ENCODE peak calls at places on chromosomes 16 and 17, in seven cellular contexts. M is PC-3, K is kidney, Z is IMR-90, H is GM23248, P is trophoblast cell, Y is fibroblast of lung. S is an unnamed sample.
A peak's percentile ranks its signal among the peaks of the same experiment; 100 is the strongest.

GRCh38 chr17:73645050-73645871 is 1.0 kb upstream of the SDK2 start:
- DNase-seq in M (no peak), Y (peak; percentile 59), H (peak; percentile 50), K (peak; percentile 84), P (peak; percentile 60), Z (no peak), S (peak; percentile 89)

GRCh38 chr17:16910341-16910740 is 61.6 kb downstream of the TNFRSF13B start:
- DNase-seq in Z (no peak), K (no peak), P (no peak), H (no peak), Y (no peak), M (no peak), S (peak; percentile 41)

GRCh38 chr17:66381701-66382362 is 79.4 kb downstream of the PRKCA start:
- DNase-seq in M (no peak), Y (no peak), Z (no peak), H (no peak), P (no peak), K (no peak), S (no peak)

GRCh38 chr16:16183562-16183961 is 39.7 kb downstream of the ABCC6 start:
- DNase-seq in K (peak; percentile 6), Z (no peak), Y (no peak), H (no peak), P (no peak), M (no peak), S (peak; percentile 73)

GRCh38 chr16:57623251-57624043 is 5.0 kb upstream of the ADGRG1 start:
- DNase-seq in H (peak; percentile 60), Y (peak; percentile 71), K (peak; percentile 91), P (peak; percentile 84), M (peak; percentile 90), Z (peak; percentile 52), S (peak; percentile 80)

GRCh38 chr17:82494236-82495055 is 25.1 kb upstream of the FOXK2 start:
- DNase-seq in H (peak; percentile 93), P (peak; percentile 80), M (peak; percentile 94), Y (peak; percentile 97), Z (peak; percentile 97), K (peak; percentile 94), S (peak; percentile 99)

GRCh38 chr16:75584108-75584507 is 17.9 kb downstream of the GABARAPL2 start:
- DNase-seq in K (no peak), H (no peak), P (no peak), Y (no peak), M (no peak), Z (no peak), S (no peak)

GRCh38 chr17:56045907-56046306 is 107.4 kb upstream of the ANKFN1 start:
- DNase-seq in K (no peak), Z (no peak), M (no peak), P (no peak), Y (no peak), H (no peak), S (no peak)

GRCh38 chr16:84084570-84085270 is 32.0 kb downstream of the MBTPS1 start:
- DNase-seq in P (peak; percentile 71), Z (peak; percentile 65), K (no peak), Y (peak; percentile 55), M (peak; percentile 67), H (peak; percentile 71), S (peak; percentile 93)

GRCh38 chr17:6366144-6366755 is 68.7 kb downstream of the AIPL1 start:
- DNase-seq in Y (peak; percentile 82), Z (peak; percentile 24), P (no peak), M (peak; percentile 75), K (no peak), H (peak; percentile 43), S (peak; percentile 77)

GRCh38 chr17:77371117-77371887 is 230.5 kb downstream of the SEC14L1 start:
- DNase-seq in Y (peak; percentile 81), K (peak; percentile 62), Z (peak; percentile 50), P (no peak), H (peak; percentile 71), M (no peak), S (no peak)

GRCh38 chr16:54359086-54359485 is 72.5 kb upstream of the IRX3 start:
- DNase-seq in Z (no peak), P (peak; percentile 66), K (no peak), H (no peak), M (no peak), Y (no peak), S (no peak)

GRCh38 chr16:54351171-54351570 is 64.6 kb upstream of the IRX3 start:
- DNase-seq in Y (peak; percentile 40), H (no peak), P (no peak), K (no peak), Z (no peak), M (no peak), S (no peak)

GRCh38 chr16:54356391-54356790 is 69.8 kb upstream of the IRX3 start:
- DNase-seq in K (no peak), H (no peak), Z (no peak), M (no peak), Y (peak; percentile 22), P (no peak), S (no peak)

GRCh38 chr16:54353097-54353496 is 66.5 kb upstream of the IRX3 start:
- DNase-seq in H (no peak), Y (no peak), M (no peak), K (no peak), Z (no peak), P (no peak), S (no peak)

DNA sequence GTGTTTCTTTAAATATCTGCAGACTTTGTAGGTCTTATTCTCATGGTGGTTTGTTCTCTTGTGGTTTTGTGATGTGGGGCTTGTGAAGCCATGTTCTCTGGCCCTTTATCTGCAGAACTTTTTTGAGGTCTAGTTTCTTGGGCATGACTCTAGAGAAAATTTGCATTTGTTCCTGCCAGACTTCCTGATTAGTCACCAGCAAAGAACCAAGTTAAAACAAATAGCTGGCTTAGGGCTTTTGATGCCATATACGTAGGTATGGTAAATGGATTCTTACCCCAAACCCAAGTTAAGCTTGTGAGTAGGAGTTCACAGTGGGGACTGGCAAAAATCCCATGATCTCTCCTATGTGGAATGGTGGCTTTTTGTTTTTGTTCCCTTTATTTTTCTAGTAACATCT is 68.7 kb upstream of the IRX3 start:
- DNase-seq in K (no peak), H (peak; percentile 52), Y (peak; percentile 93), M (no peak), P (no peak), Z (peak; percentile 13), S (no peak)
- H3K4me3 ChIP-seq in K (no peak overlapping the region), H (no peak overlapping the region), Y (no peak overlapping the region), M (no peak overlapping the region), P (no peak overlapping the region), Z (no peak overlapping the region), S (no peak overlapping the region)

DNA sequence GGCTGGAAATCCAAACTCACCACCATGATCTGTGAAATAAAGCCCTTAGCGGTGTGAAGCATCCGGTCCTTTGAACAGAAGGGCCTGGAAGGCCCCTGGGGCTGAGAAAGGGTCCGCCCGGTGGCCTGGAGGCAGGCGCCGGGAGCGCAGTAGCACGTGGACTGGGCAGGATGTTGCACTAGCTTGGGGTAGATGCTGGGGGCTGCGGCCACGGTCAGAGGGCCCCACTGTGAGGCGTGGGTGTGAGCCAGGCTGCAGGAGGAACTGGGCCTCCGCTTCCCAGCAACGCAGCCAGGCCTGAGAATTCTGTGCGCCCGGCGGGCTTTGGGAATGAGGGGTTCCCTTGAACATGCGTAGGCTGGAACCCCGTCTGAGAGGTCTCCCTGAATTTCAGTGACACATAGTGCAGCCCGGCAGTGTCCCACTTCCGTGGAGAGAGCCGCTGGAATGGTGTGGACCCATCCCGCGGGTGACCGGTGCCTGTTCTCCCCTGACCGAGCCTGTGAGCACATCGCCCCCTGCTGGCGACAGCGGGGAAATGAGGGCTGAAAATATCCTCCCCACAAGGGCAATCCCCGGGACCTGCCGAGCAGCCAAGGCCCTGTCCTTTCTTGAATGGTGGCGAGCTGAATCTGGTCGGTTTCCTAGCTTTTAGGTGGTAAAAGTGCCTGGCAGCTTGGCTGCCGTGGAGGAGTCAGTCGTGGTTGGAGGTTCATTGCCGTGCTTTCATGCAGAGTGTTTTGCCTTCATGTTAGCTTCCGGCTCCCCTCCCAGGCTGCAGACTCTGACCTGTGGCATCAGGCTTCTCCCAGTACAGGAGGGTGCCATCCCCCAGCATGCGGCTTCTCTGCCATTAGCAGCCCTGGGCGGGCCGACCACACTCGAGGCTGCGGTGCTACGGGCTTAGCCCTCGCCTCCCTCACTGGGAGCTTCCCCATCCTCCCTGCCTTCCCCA is 43.8 kb downstream of the DNAJA2 start:
- DNase-seq in M (peak; percentile 64), H (peak; percentile 66), Z (peak; percentile 45), Y (peak; percentile 29), K (peak; percentile 83), P (peak; percentile 79), S (peak; percentile 93)
- H3K9ac ChIP-seq in M (no peak overlapping the region), H (no peak overlapping the region), Z (no peak overlapping the region), Y (no peak overlapping the region), K (no peak overlapping the region), P (no peak overlapping the region), S (no peak overlapping the region)

GRCh38 chr16:35210681-35211433 is 1751.4 kb downstream of the TP53TG3F start:
- DNase-seq in H (no peak), Y (no peak), M (no peak), K (no peak), Z (no peak), P (no peak), S (no peak)
- H3K9me3 ChIP-seq in H (no peaks in the 10 kb centered on the region), Y (no peaks in the 10 kb centered on the region), M (no peaks in the 10 kb centered on the region), K (no peaks in the 10 kb centered on the region), Z (peaks cover 10% of the 10 kb centered on the region), P (peaks cover 33% of the 10 kb centered on the region), S (peaks cover 72% of the 10 kb centered on the region)

DNA sequence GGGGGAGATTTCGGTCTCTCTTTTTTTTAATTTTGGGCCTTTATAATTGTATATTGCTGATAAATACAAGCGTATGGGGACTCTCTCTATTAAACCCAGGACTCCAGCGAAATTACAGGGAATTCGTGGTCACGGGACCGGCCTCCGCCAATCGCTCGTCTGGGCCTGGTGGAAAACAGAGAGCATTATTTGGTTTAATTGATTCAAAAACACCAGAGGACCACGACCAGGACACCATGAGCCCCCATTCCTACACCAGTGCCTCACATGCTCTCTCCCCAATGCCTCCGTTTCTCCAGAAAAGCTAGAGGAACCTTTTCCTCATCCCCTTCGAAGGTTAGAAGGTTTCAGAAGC is at the start of gene HOXB2:
- DNase-seq in P (no peak), H (peak; percentile 82), M (no peak), Y (no peak), Z (peak; percentile 77), K (no peak), S (peak; percentile 83)
- H3K4me3 ChIP-seq in P (peak within 1 kb of the TSS; percentile 82), H (peak within 1 kb of the TSS; percentile 95), M (peak within 1 kb of the TSS; percentile 63), Y (peak within 1 kb of the TSS; percentile 91), Z (peak within 1 kb of the TSS; percentile 96), K (peak within 1 kb of the TSS; percentile 89), S (peak within 1 kb of the TSS; percentile 82)

DNA sequence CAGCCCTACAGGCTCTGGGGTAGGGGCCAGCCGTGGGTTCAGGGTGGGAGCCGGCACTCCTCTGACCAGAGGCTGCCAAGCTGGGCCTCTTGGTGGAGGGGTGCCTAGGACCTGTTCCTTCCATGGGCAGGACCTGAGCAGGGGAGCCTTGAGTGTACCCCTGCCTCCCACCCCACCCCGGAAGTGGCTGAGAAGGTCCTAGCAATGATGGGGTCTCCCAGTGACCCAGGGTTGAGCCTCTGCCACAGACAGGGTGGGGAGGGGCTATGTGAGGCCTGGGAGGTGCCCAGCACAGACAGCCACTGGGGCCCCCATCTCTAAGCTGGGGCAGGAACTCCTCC is 6.2 kb upstream of the MTSS2 start:
- DNase-seq in M (no peak), K (no peak), Y (no peak), Z (no peak), P (no peak), H (no peak), S (no peak)
- H3K9ac ChIP-seq in M (no peak overlapping the region), K (peak overlapping the region; percentile 26), Y (peak overlapping the region; percentile 85), Z (peak overlapping the region; percentile 9), P (no peak overlapping the region), H (peak overlapping the region; percentile 86), S (no peak overlapping the region)

S was measured in endodermal cell.